ENCODE peak calls at places on chromosomes 1 and 21, in seven cellular contexts. I is germinal center; U is NB4; L is EH; B is stimulated activated CD8-positive, alpha-beta memory T cell treated with anti-CD3 and anti-CD28 coated beads, Interleukin-4, amount 100 ng/mL, for 4 hours; Y is stimulated activated CD4-positive, alpha-beta T cell treated with anti-CD3 and anti-CD28 coated beads, Interleukin-4, amount 100 ng/mL, for 24 hours; E is NCI-H345. K is an unnamed sample.

GRCh38 chr1:161817155-161817730 is 51.1 kb downstream of the ATF6 start:
- DNase-seq in I (no peak), U (no peak), L (no peak), B (no peak), Y (no peak), E (no peak), K (no peak)

GRCh38 chr1:200302893-200303250 is 107.0 kb downstream of the ZNF281 start:
- DNase-seq in I (no peak), U (no peak), L (peak), B (no peak), Y (no peak), E (peak), K (no peak)

GRCh38 chr1:113905435-113905861 is 322 bp downstream of the DCLRE1B start:
- DNase-seq in I (peak), U (peak), L (no peak), B (no peak), Y (peak), E (peak), K (no peak)

GRCh38 chr1:52595061-52595460 is 7.1 kb upstream of the GPX7 start:
- DNase-seq in I (no peak), U (no peak), L (no peak), B (no peak), Y (no peak), E (no peak), K (no peak)

GRCh38 chr1:211135342-211135950 is 1.5 kb upstream of the KCNH1 start:
- DNase-seq in I (no peak), U (peak), L (peak), B (no peak), Y (no peak), E (peak), K (no peak)

GRCh38 chr1:32962248-32962896 is 2.2 kb downstream of the RNF19B start:
- DNase-seq in I (peak), U (peak), L (peak), B (no peak), Y (no peak), E (no peak), K (no peak)

GRCh38 chr1:41617336-41617735 is 132.9 kb upstream of the EDN2 start:
- DNase-seq in I (no peak), U (no peak), L (no peak), B (no peak), Y (no peak), E (no peak), K (no peak)

GRCh38 chr1:44803062-44803311 is 2.8 kb downstream of the PLK3 start:
- DNase-seq in I (no peak), U (no peak), L (no peak), B (no peak), Y (no peak), E (no peak), K (no peak)

GRCh38 chr1:22275626-22276395 is 132.9 kb upstream of the WNT4 start:
- DNase-seq in I (peak), U (peak), L (peak), B (no peak), Y (peak), E (peak), K (no peak)

GRCh38 chr1:27521336-27522147 is 31.6 kb upstream of the WASF2 start:
- DNase-seq in I (no peak), U (no peak), L (no peak), B (peak), Y (peak), E (no peak), K (no peak)

GRCh38 chr1:25727819-25728286 is 72.1 kb upstream of the SELENON start:
- DNase-seq in I (no peak), U (no peak), L (peak), B (no peak), Y (no peak), E (peak), K (peak)

GRCh38 chr1:202623075-202623474 is 87.2 kb downstream of the SYT2 start:
- DNase-seq in I (no peak), U (peak), L (peak), B (no peak), Y (no peak), E (no peak), K (no peak)

GRCh38 chr1:89810302-89810701 is 10.5 kb upstream of the LRRC8D start:
- DNase-seq in I (no peak), U (peak), L (no peak), B (no peak), Y (no peak), E (no peak), K (no peak)

GRCh38 chr1:100412980-100413379 is 60.7 kb downstream of the CDC14A start:
- DNase-seq in I (no peak), U (no peak), L (no peak), B (no peak), Y (no peak), E (no peak), K (no peak)

GRCh38 chr1:5747428-5748285 is 244.6 kb downstream of the NPHP4 start:
- DNase-seq in I (no peak), U (no peak), L (no peak), B (no peak), Y (no peak), E (peak), K (no peak)

GRCh38 chr1:50110656-50111055 is 1.9 kb downstream of the ELAVL4 start:
- DNase-seq in I (no peak), U (no peak), L (no peak), B (no peak), Y (no peak), E (peak), K (peak)

GRCh38 chr1:46520063-46520911 is 30.7 kb downstream of the DMBX1 start:
- DNase-seq in I (no peak), U (no peak), L (peak), B (no peak), Y (no peak), E (no peak), K (no peak)

GRCh38 chr21:45139473-45139872 is 65.1 kb downstream of the ADARB1 start:
- DNase-seq in I (no peak), U (no peak), L (no peak), B (no peak), Y (no peak), E (no peak), K (no peak)

GRCh38 chr1:183124259-183124658 is 61.8 kb upstream of the LAMC2 start:
- DNase-seq in I (no peak), U (no peak), L (no peak), B (no peak), Y (no peak), E (peak), K (no peak)

GRCh38 chr1:225919906-225920305 is 4.1 kb downstream of the PYCR2 start:
- DNase-seq in I (no peak), U (no peak), L (peak), B (no peak), Y (no peak), E (peak), K (no peak)

GRCh38 chr1:226541631-226542622 is 6.6 kb upstream of the STUM start:
- DNase-seq in I (no peak), U (no peak), L (no peak), B (no peak), Y (no peak), E (peak), K (no peak)

GRCh38 chr1:111517464-111518225 is 14.2 kb upstream of the ADORA3 start:
- DNase-seq in I (no peak), U (no peak), L (no peak), B (no peak), Y (peak), E (peak), K (no peak)

GRCh38 chr21:26739189-26739588 is 106.0 kb downstream of the ADAMTS1 start:
- DNase-seq in I (no peak), U (no peak), L (peak), B (no peak), Y (no peak), E (no peak), K (no peak)

GRCh38 chr1:232134365-232134764 is 495.6 kb downstream of the SIPA1L2 start:
- DNase-seq in I (no peak), U (no peak), L (no peak), B (no peak), Y (no peak), E (no peak), K (no peak)

GRCh38 chr1:156751724-156752481 is 428 bp upstream of the HDGF start:
- DNase-seq in I (peak), U (peak), L (peak), B (peak), Y (peak), E (peak), K (peak)

GRCh38 chr21:26061437-26061836 is 109.1 kb downstream of the APP start:
- DNase-seq in I (no peak), U (no peak), L (peak), B (no peak), Y (no peak), E (no peak), K (no peak)

K was measured in cerebellar nuclear complex.